ENCODE peak calls at places on chromosomes 6 and 20, in six cellular contexts. One of them, this sample, is unnamed.

GRCh38 chr6:128508588-128509296 is 11.7 kb downstream of the PTPRK start:
- DNase-seq in left ventricle myocardium inferior: no peak
- DNase-seq in endodermal cell: no peak
- DNase-seq in retina: no peak
- DNase-seq in iPS-NIHi11: no peak
- DNase-seq in breast epithelium: no peak
- DNase-seq in this sample: no peak

GRCh38 chr20:62926229-62927127 is at the start of gene DIDO1:
- DNase-seq in left ventricle myocardium inferior: peak; percentile 89
- DNase-seq in breast epithelium: peak; percentile 85
- DNase-seq in endodermal cell: peak; percentile 93
- DNase-seq in retina: peak; percentile 95
- DNase-seq in iPS-NIHi11: peak; percentile 93
- DNase-seq in this sample: peak; percentile 84

GRCh38 chr6:107153061-107153460 is 37.7 kb upstream of the BEND3 start:
- DNase-seq in left ventricle myocardium inferior: no peak
- DNase-seq in iPS-NIHi11: no peak
- DNase-seq in retina: no peak
- DNase-seq in breast epithelium: no peak
- DNase-seq in endodermal cell: no peak
- DNase-seq in this sample: no peak

GRCh38 chr6:108360919-108361311 is 66.1 kb downstream of the AFG1L start:
- DNase-seq in left ventricle myocardium inferior: no peak
- DNase-seq in endodermal cell: no peak
- DNase-seq in retina: no peak
- DNase-seq in iPS-NIHi11: no peak
- DNase-seq in breast epithelium: no peak
- DNase-seq in this sample: no peak

GRCh38 chr6:65055545-65055944 is 651.5 kb downstream of the EYS start:
- DNase-seq in endodermal cell: no peak
- DNase-seq in retina: no peak
- DNase-seq in iPS-NIHi11: no peak
- DNase-seq in breast epithelium: no peak
- DNase-seq in left ventricle myocardium inferior: no peak
- DNase-seq in this sample: no peak

GRCh38 chr20:49937023-49937929 is 1.1 kb downstream of the RNF114 start:
- DNase-seq in endodermal cell: no peak
- DNase-seq in retina: no peak
- DNase-seq in iPS-NIHi11: no peak
- DNase-seq in left ventricle myocardium inferior: no peak
- DNase-seq in breast epithelium: no peak
- DNase-seq in this sample: no peak

GRCh38 chr6:22558288-22558882 is 11.0 kb upstream of the HDGFL1 start:
- DNase-seq in endodermal cell: no peak
- DNase-seq in iPS-NIHi11: no peak
- DNase-seq in left ventricle myocardium inferior: no peak
- DNase-seq in retina: no peak
- DNase-seq in breast epithelium: no peak
- DNase-seq in this sample: no peak

GRCh38 chr6:146028835-146029572 is at the start of gene GRM1:
- DNase-seq in iPS-NIHi11: no peak
- DNase-seq in breast epithelium: no peak
- DNase-seq in left ventricle myocardium inferior: no peak
- DNase-seq in retina: peak; percentile 54
- DNase-seq in endodermal cell: no peak
- DNase-seq in this sample: peak; percentile 31

GRCh38 chr6:21395121-21395520 is 198.4 kb upstream of the SOX4 start:
- DNase-seq in iPS-NIHi11: no peak
- DNase-seq in retina: no peak
- DNase-seq in breast epithelium: no peak
- DNase-seq in left ventricle myocardium inferior: no peak
- DNase-seq in endodermal cell: no peak
- DNase-seq in this sample: no peak

GRCh38 chr20:63407928-63408683 is 47.0 kb upstream of the CHRNA4 start:
- DNase-seq in iPS-NIHi11: no peak
- DNase-seq in breast epithelium: no peak
- DNase-seq in endodermal cell: no peak
- DNase-seq in retina: no peak
- DNase-seq in left ventricle myocardium inferior: no peak
- DNase-seq in this sample: no peak

GRCh38 chr6:14016930-14017625 is 92.3 kb downstream of the RNF182 start:
- DNase-seq in iPS-NIHi11: no peak
- DNase-seq in retina: no peak
- DNase-seq in left ventricle myocardium inferior: no peak
- DNase-seq in breast epithelium: no peak
- DNase-seq in endodermal cell: no peak
- DNase-seq in this sample: no peak

GRCh38 chr20:41028359-41029149 is at the start of gene TOP1:
- DNase-seq in breast epithelium: peak; percentile 100
- DNase-seq in endodermal cell: peak; percentile 100
- DNase-seq in retina: peak; percentile 98
- DNase-seq in left ventricle myocardium inferior: peak; percentile 100
- DNase-seq in iPS-NIHi11: peak; percentile 100
- DNase-seq in this sample: peak; percentile 100

GRCh38 chr6:118789419-118789818 is 104.5 kb upstream of the ASF1A start:
- DNase-seq in breast epithelium: no peak
- DNase-seq in iPS-NIHi11: no peak
- DNase-seq in left ventricle myocardium inferior: no peak
- DNase-seq in endodermal cell: no peak
- DNase-seq in retina: no peak
- DNase-seq in this sample: peak; percentile 9

GRCh38 chr20:53917145-53918009 is 153.0 kb downstream of the BCAS1 start:
- DNase-seq in left ventricle myocardium inferior: peak; percentile 41
- DNase-seq in endodermal cell: peak; percentile 55
- DNase-seq in breast epithelium: peak; percentile 75
- DNase-seq in iPS-NIHi11: no peak
- DNase-seq in retina: no peak
- DNase-seq in this sample: no peak

GRCh38 chr6:157304840-157305675 is 18.3 kb downstream of the TMEM242 start:
- DNase-seq in iPS-NIHi11: no peak
- DNase-seq in retina: no peak
- DNase-seq in endodermal cell: no peak
- DNase-seq in breast epithelium: no peak
- DNase-seq in left ventricle myocardium inferior: no peak
- DNase-seq in this sample: no peak

GRCh38 chr6:150730801-150731445 is 131.2 kb downstream of the PLEKHG1 start:
- DNase-seq in breast epithelium: no peak
- DNase-seq in left ventricle myocardium inferior: no peak
- DNase-seq in retina: no peak
- DNase-seq in iPS-NIHi11: no peak
- DNase-seq in endodermal cell: no peak
- DNase-seq in this sample: no peak

GRCh38 chr6:31901415-31901952 is 402 bp downstream of the ZBTB12 start:
- DNase-seq in left ventricle myocardium inferior: peak; percentile 69
- DNase-seq in endodermal cell: peak; percentile 50
- DNase-seq in retina: no peak
- DNase-seq in breast epithelium: peak; percentile 40
- DNase-seq in iPS-NIHi11: peak; percentile 42
- DNase-seq in this sample: no peak

GRCh38 chr6:99183066-99183465 is 166.4 kb downstream of the FAXC start:
- DNase-seq in retina: no peak
- DNase-seq in left ventricle myocardium inferior: no peak
- DNase-seq in iPS-NIHi11: no peak
- DNase-seq in endodermal cell: no peak
- DNase-seq in breast epithelium: no peak
- DNase-seq in this sample: no peak

GRCh38 chr6:150267686-150268561 is 100.9 kb upstream of the IYD start:
- DNase-seq in retina: peak; percentile 46
- DNase-seq in breast epithelium: peak; percentile 60
- DNase-seq in endodermal cell: no peak
- DNase-seq in iPS-NIHi11: no peak
- DNase-seq in left ventricle myocardium inferior: no peak
- DNase-seq in this sample: no peak

GRCh38 chr6:170238741-170239565 is 51.9 kb downstream of the DLL1 start:
- DNase-seq in left ventricle myocardium inferior: no peak
- DNase-seq in iPS-NIHi11: no peak
- DNase-seq in retina: no peak
- DNase-seq in breast epithelium: no peak
- DNase-seq in endodermal cell: no peak
- DNase-seq in this sample: no peak

GRCh38 chr6:122620428-122620827 is 10.2 kb downstream of the PKIB start:
- DNase-seq in breast epithelium: no peak
- DNase-seq in left ventricle myocardium inferior: no peak
- DNase-seq in retina: no peak
- DNase-seq in iPS-NIHi11: no peak
- DNase-seq in endodermal cell: no peak
- DNase-seq in this sample: no peak

GRCh38 chr6:111354751-111355150 is 128.3 kb downstream of the REV3L start:
- DNase-seq in left ventricle myocardium inferior: no peak
- DNase-seq in endodermal cell: no peak
- DNase-seq in retina: no peak
- DNase-seq in breast epithelium: no peak
- DNase-seq in iPS-NIHi11: no peak
- DNase-seq in this sample: no peak

GRCh38 chr20:3777726-3778629 is 3.3 kb downstream of the SPEF1 start:
- DNase-seq in left ventricle myocardium inferior: peak; percentile 77
- DNase-seq in endodermal cell: peak; percentile 89
- DNase-seq in retina: peak; percentile 70
- DNase-seq in breast epithelium: peak; percentile 55
- DNase-seq in iPS-NIHi11: peak; percentile 83
- DNase-seq in this sample: peak; percentile 85

GRCh38 chr6:56416247-56416646 is 168.9 kb upstream of the COL21A1 start:
- DNase-seq in left ventricle myocardium inferior: no peak
- DNase-seq in breast epithelium: no peak
- DNase-seq in retina: no peak
- DNase-seq in iPS-NIHi11: no peak
- DNase-seq in endodermal cell: no peak
- DNase-seq in this sample: no peak

GRCh38 chr6:10520468-10520867 is 683 bp upstream of the GCNT2 start:
- DNase-seq in breast epithelium: no peak
- DNase-seq in retina: no peak
- DNase-seq in endodermal cell: no peak
- DNase-seq in left ventricle myocardium inferior: no peak
- DNase-seq in iPS-NIHi11: no peak
- DNase-seq in this sample: no peak

GRCh38 chr6:142376115-142376514 is 74.3 kb downstream of the ADGRG6 start:
- DNase-seq in iPS-NIHi11: no peak
- DNase-seq in breast epithelium: no peak
- DNase-seq in retina: no peak
- DNase-seq in endodermal cell: no peak
- DNase-seq in left ventricle myocardium inferior: no peak
- DNase-seq in this sample: no peak

GRCh38 chr20:62617711-62618483 is 24.4 kb upstream of the SLCO4A1 start:
- DNase-seq in retina: no peak
- DNase-seq in breast epithelium: no peak
- DNase-seq in iPS-NIHi11: no peak
- DNase-seq in endodermal cell: no peak
- DNase-seq in left ventricle myocardium inferior: peak; percentile 76
- DNase-seq in this sample: no peak

GRCh38 chr20:62623488-62624324 is 18.6 kb upstream of the SLCO4A1 start:
- DNase-seq in retina: no peak
- DNase-seq in iPS-NIHi11: peak; percentile 99
- DNase-seq in left ventricle myocardium inferior: peak; percentile 95
- DNase-seq in endodermal cell: peak; percentile 96
- DNase-seq in breast epithelium: peak; percentile 96
- DNase-seq in this sample: peak; percentile 93

GRCh38 chr20:675453-676314 is at the start of gene SCRT2:
- DNase-seq in iPS-NIHi11: peak; percentile 98
- DNase-seq in retina: peak; percentile 81
- DNase-seq in breast epithelium: no peak
- DNase-seq in endodermal cell: peak; percentile 95
- DNase-seq in left ventricle myocardium inferior: peak; percentile 86
- DNase-seq in this sample: peak; percentile 81

GRCh38 chr6:50087231-50087954 is 37.7 kb upstream of the DEFB112 start:
- DNase-seq in breast epithelium: no peak
- DNase-seq in endodermal cell: no peak
- DNase-seq in left ventricle myocardium inferior: no peak
- DNase-seq in iPS-NIHi11: no peak
- DNase-seq in retina: no peak
- DNase-seq in this sample: no peak

GRCh38 chr6:95227301-95227700 is 350.0 kb upstream of the MANEA start:
- DNase-seq in breast epithelium: no peak
- DNase-seq in left ventricle myocardium inferior: no peak
- DNase-seq in retina: peak; percentile 39
- DNase-seq in iPS-NIHi11: no peak
- DNase-seq in endodermal cell: no peak
- DNase-seq in this sample: no peak

GRCh38 chr20:4809707-4810106 is 88.0 kb downstream of the PRND start:
- DNase-seq in iPS-NIHi11: no peak
- DNase-seq in endodermal cell: no peak
- DNase-seq in breast epithelium: no peak
- DNase-seq in left ventricle myocardium inferior: no peak
- DNase-seq in retina: no peak
- DNase-seq in this sample: no peak

GRCh38 chr6:33053230-33053629 is 20.2 kb downstream of the HLA-DPA1 start:
- DNase-seq in breast epithelium: no peak
- DNase-seq in left ventricle myocardium inferior: no peak
- DNase-seq in iPS-NIHi11: no peak
- DNase-seq in retina: no peak
- DNase-seq in endodermal cell: no peak
- DNase-seq in this sample: no peak

GRCh38 chr6:41209976-41210375 is 9.0 kb upstream of the TREML2 start:
- DNase-seq in left ventricle myocardium inferior: no peak
- DNase-seq in retina: no peak
- DNase-seq in breast epithelium: no peak
- DNase-seq in iPS-NIHi11: no peak
- DNase-seq in endodermal cell: no peak
- DNase-seq in this sample: no peak

GRCh38 chr20:7080472-7080871 is 313.0 kb downstream of the BMP2 start:
- DNase-seq in retina: no peak
- DNase-seq in left ventricle myocardium inferior: no peak
- DNase-seq in iPS-NIHi11: no peak
- DNase-seq in endodermal cell: no peak
- DNase-seq in breast epithelium: no peak
- DNase-seq in this sample: no peak